ENCODE peak calls at places on chromosomes 3 and 15, in seven cellular contexts. D, Q, U, G, V, M and K are unnamed samples.

GRCh38 chr15:95459288-95459687 is 871.2 kb upstream of the NR2F2 start:
- DNase-seq in D (peak; percentile 39), Q (no peak), U (peak; percentile 49), G (no peak), V (no peak), M (no peak), K (no peak)

GRCh38 chr3:19149388-19149787 is 1.1 kb downstream of the KCNH8 start:
- DNase-seq in D (peak; percentile 19), Q (no peak), U (peak; percentile 52), G (no peak), V (peak; percentile 25), M (no peak), K (no peak)

GRCh38 chr3:192915306-192915705 is 2.4 kb downstream of the MB21D2 start:
- DNase-seq in D (peak; percentile 75), Q (peak; percentile 36), U (peak; percentile 21), G (no peak), V (no peak), M (no peak), K (no peak)

GRCh38 chr3:13281657-13282527 is 138.2 kb downstream of the NUP210 start:
- DNase-seq in D (no peak), Q (no peak), U (no peak), G (no peak), V (no peak), M (peak; percentile 45), K (no peak)

GRCh38 chr3:41369838-41370237 is 170.5 kb downstream of the CTNNB1 start:
- DNase-seq in D (peak; percentile 29), Q (no peak), U (no peak), G (no peak), V (no peak), M (no peak), K (no peak)

GRCh38 chr3:132659000-132659369 is 624 bp downstream of the ACAD11 start:
- DNase-seq in D (no peak), Q (no peak), U (peak; percentile 30), G (no peak), V (no peak), M (no peak), K (peak; percentile 72)

GRCh38 chr3:155714295-155714718 is 30.6 kb downstream of the PLCH1 start:
- DNase-seq in D (no peak), Q (no peak), U (no peak), G (no peak), V (no peak), M (no peak), K (no peak)

GRCh38 chr3:98814799-98815450 is 51.8 kb downstream of the ST3GAL6 start:
- DNase-seq in D (peak; percentile 85), Q (no peak), U (peak; percentile 64), G (no peak), V (no peak), M (no peak), K (no peak)

GRCh38 chr15:91118796-91119590 is 18.9 kb downstream of the SV2B start:
- DNase-seq in D (no peak), Q (no peak), U (no peak), G (no peak), V (no peak), M (no peak), K (peak; percentile 60)

GRCh38 chr3:123067689-123068226 is 933 bp downstream of the PDIA5 start:
- DNase-seq in D (no peak), Q (no peak), U (peak; percentile 27), G (peak; percentile 56), V (peak; percentile 4), M (no peak), K (no peak)

GRCh38 chr15:87973456-87974215 is 282.9 kb downstream of the NTRK3 start:
- DNase-seq in D (no peak), Q (no peak), U (no peak), G (no peak), V (no peak), M (no peak), K (no peak)

GRCh38 chr15:54604963-54605362 is 591.8 kb downstream of the RSL24D1 start:
- DNase-seq in D (no peak), Q (no peak), U (no peak), G (no peak), V (no peak), M (no peak), K (no peak)

GRCh38 chr15:42133892-42134502 is 22.4 kb downstream of the PLA2G4F start:
- DNase-seq in D (peak; percentile 63), Q (no peak), U (peak; percentile 70), G (peak; percentile 67), V (peak; percentile 22), M (no peak), K (peak; percentile 86)

GRCh38 chr3:183283886-183284285 is 30.8 kb downstream of the B3GNT5 start:
- DNase-seq in D (no peak), Q (no peak), U (peak; percentile 59), G (no peak), V (no peak), M (no peak), K (no peak)

GRCh38 chr3:183284570-183284969 is 31.5 kb downstream of the B3GNT5 start:
- DNase-seq in D (no peak), Q (no peak), U (no peak), G (no peak), V (no peak), M (no peak), K (no peak)

GRCh38 chr3:183285318-183285717 is 32.3 kb downstream of the B3GNT5 start:
- DNase-seq in D (peak; percentile 43), Q (no peak), U (no peak), G (no peak), V (no peak), M (no peak), K (no peak)

GRCh38 chr3:183287301-183287971 is 34.4 kb downstream of the B3GNT5 start:
- DNase-seq in D (peak; percentile 98), Q (no peak), U (peak; percentile 94), G (peak; percentile 53), V (no peak), M (peak; percentile 34), K (no peak)

DNA sequence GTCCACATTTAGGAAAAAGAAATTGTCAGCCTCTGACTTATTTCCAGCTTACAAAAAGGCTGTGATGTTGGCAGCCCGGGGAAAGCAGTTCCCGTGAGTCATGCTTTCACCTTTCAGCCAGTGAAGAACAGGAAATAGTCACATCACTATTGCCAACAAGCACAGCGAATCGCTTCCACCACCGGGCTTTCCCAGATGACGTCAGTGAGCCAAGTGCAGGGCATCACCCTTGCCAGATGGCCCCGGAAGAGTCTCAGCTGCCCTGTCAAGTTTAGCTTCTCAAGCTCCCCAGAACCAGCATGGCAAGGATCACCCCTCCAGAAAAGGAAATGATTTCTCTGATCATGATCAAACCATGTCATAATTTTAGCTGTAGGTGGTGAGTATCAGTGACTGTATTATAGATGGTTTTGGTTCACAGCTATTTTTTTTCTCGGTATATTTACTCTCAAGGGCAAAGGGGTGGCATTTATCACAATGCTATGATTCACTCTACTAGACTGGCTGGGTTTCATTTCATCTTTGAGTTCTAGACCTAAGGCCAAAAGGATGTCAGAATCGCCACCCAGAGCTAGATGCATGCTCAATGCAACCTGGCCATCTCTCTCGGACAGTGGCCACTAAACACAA is 32.9 kb downstream of the B3GNT5 start:
- DNase-seq in D (peak; percentile 99), Q (peak; percentile 76), U (peak; percentile 99), G (peak; percentile 94), V (peak; percentile 87), M (peak; percentile 86), K (peak; percentile 96)
- H3K4me3 ChIP-seq in D (no peak overlapping the region), Q (peak overlapping the region; percentile 20), U (no peak overlapping the region), G (no peak overlapping the region), V (peak overlapping the region; percentile 53), M (peak overlapping the region; percentile 9), K (no peak overlapping the region)

GRCh38 chr3:71490692-71491091 is 92.8 kb downstream of the FOXP1 start:
- DNase-seq in D (no peak), Q (no peak), U (no peak), G (no peak), V (no peak), M (no peak), K (no peak)

GRCh38 chr3:71488391-71488809 is 95.1 kb downstream of the FOXP1 start:
- DNase-seq in D (peak; percentile 19), Q (no peak), U (no peak), G (no peak), V (no peak), M (no peak), K (no peak)

GRCh38 chr3:71489315-71489761 is 94.2 kb downstream of the FOXP1 start:
- DNase-seq in D (no peak), Q (no peak), U (no peak), G (no peak), V (peak; percentile 79), M (no peak), K (no peak)

GRCh38 chr3:71487418-71487817 is 96.1 kb downstream of the FOXP1 start:
- DNase-seq in D (no peak), Q (no peak), U (no peak), G (no peak), V (no peak), M (no peak), K (no peak)

DNA sequence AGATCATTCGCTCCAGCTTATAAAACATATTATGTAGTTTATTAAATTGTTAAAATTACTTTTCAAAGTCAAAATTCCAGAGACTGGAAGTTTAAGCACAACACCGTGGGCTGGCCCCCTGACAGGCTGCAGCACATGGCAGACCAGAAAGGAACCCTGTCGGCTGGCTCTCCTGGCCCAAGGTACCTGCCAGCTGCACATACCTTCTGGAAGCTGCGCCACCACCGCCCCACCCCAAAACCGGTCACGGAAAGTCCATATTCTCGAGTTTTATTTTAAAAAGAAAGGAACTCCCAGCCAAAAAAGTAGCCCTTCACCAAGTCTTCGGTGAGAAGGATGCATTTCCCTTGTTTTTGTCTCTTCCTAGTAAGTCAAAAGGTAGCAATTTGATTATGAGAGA is 94.6 kb downstream of the FOXP1 start:
- DNase-seq in D (no peak), Q (no peak), U (no peak), G (no peak), V (no peak), M (no peak), K (no peak)
- H3K4me3 ChIP-seq in D (no peak overlapping the region), Q (no peak overlapping the region), U (no peak overlapping the region), G (no peak overlapping the region), V (peak overlapping the region; percentile 77), M (no peak overlapping the region), K (no peak overlapping the region)

DNA sequence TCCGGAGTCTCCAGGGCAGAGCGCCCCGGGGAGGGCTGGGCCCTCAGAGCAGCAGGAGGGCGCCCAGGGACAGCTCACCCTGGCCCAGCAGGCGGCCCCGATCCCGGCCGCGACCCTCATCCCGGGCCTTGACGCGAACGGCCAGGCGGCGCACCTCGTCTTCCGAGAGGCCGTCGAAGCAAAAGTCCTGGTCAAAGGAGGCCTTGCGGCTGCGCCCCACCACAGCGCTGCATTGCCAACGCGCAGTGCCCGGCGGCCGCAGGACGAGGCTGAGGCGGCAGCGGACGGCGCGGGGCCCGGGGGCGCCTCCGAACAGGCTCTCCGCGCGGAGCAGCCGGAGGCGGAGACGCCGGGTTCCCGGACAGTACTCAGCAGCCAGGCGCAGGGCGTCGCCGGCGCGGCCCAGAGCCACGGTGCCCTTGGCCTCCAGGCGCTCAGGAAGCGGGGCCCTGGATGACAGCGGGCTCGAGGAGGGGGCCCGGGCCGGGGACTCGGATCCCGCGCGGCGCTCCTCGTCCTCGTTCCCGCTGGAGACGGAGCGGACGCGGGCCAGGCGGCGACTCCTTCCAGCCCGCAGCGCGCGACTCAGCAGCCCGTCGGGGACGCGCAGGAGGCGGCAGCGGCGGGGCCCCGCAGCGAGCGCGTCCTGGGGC is 1.1 kb downstream of the C2CD4B start:
- DNase-seq in D (no peak), Q (peak; percentile 0), U (peak; percentile 7), G (no peak), V (no peak), M (no peak), K (no peak)
- H3K4me3 ChIP-seq in D (peak overlapping the region; percentile 23), Q (no peak overlapping the region), U (peak overlapping the region; percentile 18), G (no peak overlapping the region), V (no peak overlapping the region), M (peak overlapping the region; percentile 66), K (no peak overlapping the region)

GRCh38 chr3:47010050-47010712 is 30.7 kb downstream of the NBEAL2 start:
- DNase-seq in D (no peak), Q (no peak), U (no peak), G (no peak), V (no peak), M (no peak), K (no peak)
- H3K4me3 ChIP-seq in D (peak overlapping the region; percentile 67), Q (no peak overlapping the region), U (peak overlapping the region; percentile 30), G (no peak overlapping the region), V (no peak overlapping the region), M (peak overlapping the region; percentile 75), K (no peak overlapping the region)